ENCODE peak calls at places on chromosome 6, in seven cellular contexts. O is caudate nucleus; C is nephron progenitor cell; Q is HFFc6; Z is HFF-Myc; P is activated naive CD8-positive, alpha-beta T cell treated with anti-CD3 and anti-CD28 coated beads, Interleukin-2, amount 50 U/mL, for 16 hours; W is GM19239. I is an unnamed sample.

GRCh38 chr6:132814716-132815570 is 574 bp downstream of the RPS12 start:
- DNase-seq in O (no peak), C (no peak), Q (no peak), Z (no peak), P (no peak), W (no peak), I (no peak)

GRCh38 chr6:30707281-30707850 is 9.7 kb downstream of the MDC1 start:
- DNase-seq in O (no peak), C (no peak), Q (no peak), Z (no peak), P (no peak), W (no peak), I (peak)

GRCh38 chr6:47241742-47242482 is 67.8 kb downstream of the TNFRSF21 start:
- DNase-seq in O (no peak), C (no peak), Q (no peak), Z (no peak), P (no peak), W (no peak), I (no peak)

GRCh38 chr6:90021701-90022100 is 127.4 kb downstream of the GJA10 start:
- DNase-seq in O (no peak), C (no peak), Q (no peak), Z (no peak), P (no peak), W (no peak), I (no peak)

GRCh38 chr6:36547646-36548400 is 544 bp upstream of the STK38 start:
- DNase-seq in O (no peak), C (no peak), Q (no peak), Z (no peak), P (no peak), W (no peak), I (no peak)

GRCh38 chr6:102298066-102298465 is 904.6 kb downstream of the GRIK2 start:
- DNase-seq in O (no peak), C (no peak), Q (no peak), Z (no peak), P (no peak), W (no peak), I (no peak)

GRCh38 chr6:4403828-4404227 is 268.5 kb upstream of the ECI2 start:
- DNase-seq in O (no peak), C (no peak), Q (no peak), Z (no peak), P (no peak), W (no peak), I (no peak)

GRCh38 chr6:119521251-119521650 is 171.7 kb upstream of the MAN1A1 start:
- DNase-seq in O (no peak), C (no peak), Q (no peak), Z (no peak), P (no peak), W (no peak), I (peak)

GRCh38 chr6:38095054-38095453 is 275.5 kb downstream of the ZFAND3 start:
- DNase-seq in O (no peak), C (no peak), Q (peak), Z (no peak), P (no peak), W (no peak), I (no peak)

GRCh38 chr6:140446241-140446640 is 1071.8 kb upstream of the CITED2 start:
- DNase-seq in O (no peak), C (no peak), Q (no peak), Z (no peak), P (no peak), W (no peak), I (no peak)

GRCh38 chr6:167560673-167561569 is 236.0 kb downstream of the TTLL2 start:
- DNase-seq in O (no peak), C (no peak), Q (no peak), Z (no peak), P (no peak), W (no peak), I (no peak)

GRCh38 chr6:108497883-108498282 is 62.8 kb upstream of the FOXO3 start:
- DNase-seq in O (no peak), C (peak), Q (peak), Z (peak), P (no peak), W (peak), I (peak)

GRCh38 chr6:139370047-139370706 is 4.3 kb downstream of the CITED2 start:
- DNase-seq in O (no peak), C (peak), Q (peak), Z (peak), P (no peak), W (no peak), I (peak)

GRCh38 chr6:34249469-34250370 is 914 bp upstream of the SMIM29 start:
- DNase-seq in O (no peak), C (no peak), Q (no peak), Z (no peak), P (no peak), W (no peak), I (no peak)

GRCh38 chr6:12929678-12930077 is 213.1 kb downstream of the PHACTR1 start:
- DNase-seq in O (no peak), C (no peak), Q (no peak), Z (no peak), P (no peak), W (no peak), I (no peak)

GRCh38 chr6:155591741-155592140 is 136.1 kb upstream of the NOX3 start:
- DNase-seq in O (peak), C (no peak), Q (no peak), Z (no peak), P (no peak), W (no peak), I (no peak)

GRCh38 chr6:34358389-34358906 is 34.0 kb downstream of the NUDT3 start:
- DNase-seq in O (no peak), C (peak), Q (peak), Z (peak), P (no peak), W (no peak), I (no peak)

GRCh38 chr6:13485923-13486557 is 1.4 kb downstream of the GFOD1 start:
- DNase-seq in O (peak), C (peak), Q (no peak), Z (no peak), P (no peak), W (peak), I (peak)

GRCh38 chr6:159174263-159174974 is 5.2 kb downstream of the FNDC1 start:
- DNase-seq in O (peak), C (peak), Q (peak), Z (no peak), P (peak), W (peak), I (peak)

GRCh38 chr6:79702701-79703100 is 71.6 kb downstream of the SH3BGRL2 start:
- DNase-seq in O (peak), C (no peak), Q (no peak), Z (no peak), P (no peak), W (no peak), I (no peak)

GRCh38 chr6:22149501-22150490 is 147.0 kb downstream of the PRL start:
- DNase-seq in O (peak), C (peak), Q (no peak), Z (no peak), P (no peak), W (no peak), I (no peak)

GRCh38 chr6:128327890-128328289 is 192.5 kb downstream of the PTPRK start:
- DNase-seq in O (no peak), C (no peak), Q (peak), Z (no peak), P (no peak), W (no peak), I (peak)

GRCh38 chr6:98838027-98838426 is 3.7 kb downstream of the POU3F2 start:
- DNase-seq in O (no peak), C (no peak), Q (no peak), Z (no peak), P (no peak), W (no peak), I (no peak)

GRCh38 chr6:73774311-73774766 is 78.3 kb downstream of the CD109 start:
- DNase-seq in O (no peak), C (no peak), Q (peak), Z (peak), P (no peak), W (no peak), I (no peak)

GRCh38 chr6:83867527-83868161 is 8.2 kb downstream of the CYB5R4 start:
- DNase-seq in O (peak), C (peak), Q (peak), Z (peak), P (no peak), W (no peak), I (no peak)

GRCh38 chr6:14658909-14659561 is 541.5 kb downstream of the CD83 start:
- DNase-seq in O (no peak), C (no peak), Q (peak), Z (no peak), P (no peak), W (no peak), I (no peak)

GRCh38 chr6:137150072-137150471 is 23.4 kb downstream of the IL22RA2 start:
- DNase-seq in O (no peak), C (no peak), Q (no peak), Z (no peak), P (no peak), W (no peak), I (no peak)

GRCh38 chr6:139679516-139680179 is 305.2 kb upstream of the CITED2 start:
- DNase-seq in O (no peak), C (no peak), Q (no peak), Z (no peak), P (no peak), W (no peak), I (no peak)

GRCh38 chr6:135162678-135163439 is 18.2 kb upstream of the MYB start:
- DNase-seq in O (no peak), C (peak), Q (peak), Z (no peak), P (no peak), W (no peak), I (peak)

GRCh38 chr6:157403684-157404051 is 22.7 kb downstream of the ZDHHC14 start:
- DNase-seq in O (no peak), C (no peak), Q (no peak), Z (no peak), P (no peak), W (no peak), I (no peak)